ENCODE peak calls at places on chromosomes 13 and 19, in seven cellular contexts. One of them, this sample, is unnamed. For H3K4me1 and H3K27me3, the result is how much of the 10 kb centered on the place peaks cover.

GRCh38 chr19:13959962-13960862 is 7.9 kb downstream of the DCAF15 start:
- DNase-seq in fibroblast of lung: no peak
- DNase-seq in cardiac muscle cell: no peak
- DNase-seq in thoracic aorta: no peak
- DNase-seq in CD4-positive, alpha-beta memory T cell: no peak
- DNase-seq in GM23248: peak
- DNase-seq in ovary: no peak
- DNase-seq in this sample: peak

GRCh38 chr19:13902993-13903555 is 2.8 kb downstream of the BRME1 start:
- DNase-seq in fibroblast of lung: no peak
- DNase-seq in cardiac muscle cell: peak
- DNase-seq in thoracic aorta: no peak
- DNase-seq in CD4-positive, alpha-beta memory T cell: no peak
- DNase-seq in GM23248: peak
- DNase-seq in ovary: no peak
- DNase-seq in this sample: no peak

GRCh38 chr13:98144501-98145350 is 1.8 kb downstream of the FARP1 start:
- DNase-seq in fibroblast of lung: peak
- DNase-seq in cardiac muscle cell: peak
- DNase-seq in thoracic aorta: no peak
- DNase-seq in CD4-positive, alpha-beta memory T cell: no peak
- DNase-seq in GM23248: peak
- DNase-seq in ovary: no peak
- DNase-seq in this sample: no peak

GRCh38 chr13:43258771-43259170 is 235.4 kb downstream of the DNAJC15 start:
- DNase-seq in fibroblast of lung: no peak
- DNase-seq in cardiac muscle cell: no peak
- DNase-seq in thoracic aorta: no peak
- DNase-seq in CD4-positive, alpha-beta memory T cell: no peak
- DNase-seq in GM23248: peak
- DNase-seq in ovary: no peak
- DNase-seq in this sample: no peak

GRCh38 chr13:44317752-44318550 is 55.7 kb upstream of the SERP2 start:
- DNase-seq in fibroblast of lung: peak
- DNase-seq in cardiac muscle cell: no peak
- DNase-seq in thoracic aorta: no peak
- DNase-seq in CD4-positive, alpha-beta memory T cell: no peak
- DNase-seq in GM23248: peak
- DNase-seq in ovary: no peak
- DNase-seq in this sample: no peak

GRCh38 chr19:10687518-10688288 is 13.5 kb upstream of the QTRT1 start:
- DNase-seq in fibroblast of lung: no peak
- DNase-seq in cardiac muscle cell: no peak
- DNase-seq in thoracic aorta: no peak
- DNase-seq in CD4-positive, alpha-beta memory T cell: no peak
- DNase-seq in GM23248: no peak
- DNase-seq in ovary: no peak
- DNase-seq in this sample: no peak

GRCh38 chr13:111516712-111517640 is 196.5 kb downstream of the TEX29 start:
- DNase-seq in fibroblast of lung: no peak
- DNase-seq in cardiac muscle cell: no peak
- DNase-seq in thoracic aorta: no peak
- DNase-seq in CD4-positive, alpha-beta memory T cell: no peak
- DNase-seq in GM23248: no peak
- DNase-seq in ovary: no peak
- DNase-seq in this sample: no peak

GRCh38 chr19:3644351-3645066 is 17.9 kb upstream of the CACTIN start:
- DNase-seq in fibroblast of lung: peak
- DNase-seq in cardiac muscle cell: peak
- DNase-seq in thoracic aorta: no peak
- DNase-seq in CD4-positive, alpha-beta memory T cell: no peak
- DNase-seq in GM23248: peak
- DNase-seq in ovary: no peak
- DNase-seq in this sample: no peak

GRCh38 chr13:113562866-113563265 is 21.7 kb upstream of the TFDP1 start:
- DNase-seq in fibroblast of lung: no peak
- DNase-seq in cardiac muscle cell: no peak
- DNase-seq in thoracic aorta: no peak
- DNase-seq in CD4-positive, alpha-beta memory T cell: no peak
- DNase-seq in GM23248: no peak
- DNase-seq in ovary: no peak
- DNase-seq in this sample: no peak

GRCh38 chr19:45400192-45400591 is 4.7 kb downstream of the PPP1R13L start:
- DNase-seq in fibroblast of lung: no peak
- DNase-seq in cardiac muscle cell: no peak
- DNase-seq in thoracic aorta: no peak
- DNase-seq in CD4-positive, alpha-beta memory T cell: no peak
- DNase-seq in GM23248: no peak
- DNase-seq in ovary: no peak
- DNase-seq in this sample: no peak

DNA sequence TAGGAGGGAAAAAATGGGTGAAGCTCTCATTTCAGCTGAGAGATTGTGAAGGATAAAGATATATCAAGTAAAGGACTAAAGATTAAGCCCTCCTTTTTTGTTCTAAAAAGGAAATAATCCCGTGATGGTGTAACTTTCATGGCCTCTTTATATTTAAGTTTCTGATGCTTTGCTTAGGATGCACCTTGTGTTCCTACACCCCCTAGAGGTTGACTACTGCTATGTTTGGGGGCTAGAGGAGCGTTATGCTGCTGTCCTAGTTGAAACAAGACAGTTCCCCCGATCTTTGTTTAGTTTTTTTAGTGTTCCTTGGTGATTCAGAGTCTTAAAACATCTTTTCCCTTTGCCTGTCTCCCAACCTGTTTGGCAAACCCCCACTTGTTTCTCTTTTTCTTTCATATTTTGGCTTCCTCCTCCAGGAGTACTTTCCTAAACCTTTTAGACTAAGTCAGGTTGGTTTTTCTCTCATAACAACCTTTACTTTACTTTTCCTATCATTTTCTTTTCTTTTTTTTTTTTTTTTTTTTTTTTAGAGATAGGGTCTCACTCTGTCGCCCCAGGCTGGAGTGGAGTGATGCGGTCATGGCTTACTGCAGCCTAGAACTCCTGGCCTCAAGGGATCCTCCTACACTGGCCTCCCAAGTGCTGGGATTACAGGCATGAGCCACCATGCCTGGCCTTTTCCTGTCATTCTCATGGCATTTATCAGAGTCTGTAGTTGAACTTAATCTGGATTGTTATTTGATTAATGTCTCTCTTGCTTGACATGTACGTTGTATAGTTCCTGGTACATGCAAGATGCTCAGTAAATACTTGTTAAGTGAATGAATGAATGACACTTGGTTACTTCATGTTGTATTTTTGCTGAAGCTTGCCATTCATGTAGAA is 2.8 kb downstream of the UBA2 start:
- DNase-seq in fibroblast of lung: peak
- DNase-seq in cardiac muscle cell: peak
- DNase-seq in thoracic aorta: no peak
- DNase-seq in CD4-positive, alpha-beta memory T cell: peak
- DNase-seq in GM23248: peak
- DNase-seq in ovary: no peak
- DNase-seq in this sample: peak
- H3K27ac ChIP-seq in fibroblast of lung: peak
- H3K27ac ChIP-seq in cardiac muscle cell: no peak
- H3K27ac ChIP-seq in thoracic aorta: peak
- H3K27ac ChIP-seq in CD4-positive, alpha-beta memory T cell: no peak
- H3K27ac ChIP-seq in GM23248: peak
- H3K27ac ChIP-seq in ovary: no peak
- H3K27ac ChIP-seq in this sample: no peak

GRCh38 chr19:18470153-18470552 is 32.2 kb upstream of the ISYNA1 start:
- DNase-seq in fibroblast of lung: no peak
- DNase-seq in cardiac muscle cell: no peak
- DNase-seq in thoracic aorta: no peak
- DNase-seq in CD4-positive, alpha-beta memory T cell: no peak
- DNase-seq in GM23248: peak
- DNase-seq in ovary: peak
- DNase-seq in this sample: no peak

GRCh38 chr19:18468930-18469244 is 31.0 kb upstream of the ISYNA1 start:
- DNase-seq in fibroblast of lung: no peak
- DNase-seq in cardiac muscle cell: no peak
- DNase-seq in thoracic aorta: no peak
- DNase-seq in CD4-positive, alpha-beta memory T cell: no peak
- DNase-seq in GM23248: no peak
- DNase-seq in ovary: no peak
- DNase-seq in this sample: no peak

GRCh38 chr19:18469245-18470107 is 31.5 kb upstream of the ISYNA1 start:
- DNase-seq in fibroblast of lung: peak
- DNase-seq in cardiac muscle cell: peak
- DNase-seq in thoracic aorta: no peak
- DNase-seq in CD4-positive, alpha-beta memory T cell: peak
- DNase-seq in GM23248: peak
- DNase-seq in ovary: peak
- DNase-seq in this sample: peak

GRCh38 chr19:18467978-18468377 is 30.0 kb upstream of the ISYNA1 start:
- DNase-seq in fibroblast of lung: no peak
- DNase-seq in cardiac muscle cell: no peak
- DNase-seq in thoracic aorta: no peak
- DNase-seq in CD4-positive, alpha-beta memory T cell: no peak
- DNase-seq in GM23248: no peak
- DNase-seq in ovary: no peak
- DNase-seq in this sample: no peak

DNA sequence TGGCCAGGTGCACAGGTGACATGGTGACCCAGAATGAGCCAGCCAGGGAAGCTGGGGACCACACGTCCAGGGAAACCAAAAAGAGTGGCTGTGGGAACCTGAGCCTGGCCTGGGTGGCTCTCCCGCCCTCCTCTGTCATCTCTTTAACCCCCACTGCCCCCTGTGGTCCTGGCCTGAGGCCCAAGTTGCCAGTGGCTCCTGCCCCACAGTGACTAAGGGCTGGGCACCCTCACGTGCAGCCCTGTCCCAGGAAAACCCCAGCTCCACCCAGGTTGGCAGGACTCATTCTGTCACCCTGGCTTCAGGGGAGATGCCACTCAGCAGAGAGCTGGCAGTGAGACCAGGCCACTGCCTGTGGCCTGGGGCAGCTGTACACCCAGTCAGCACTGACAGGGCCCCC is 30.6 kb upstream of the ISYNA1 start:
- DNase-seq in fibroblast of lung: no peak
- DNase-seq in cardiac muscle cell: no peak
- DNase-seq in thoracic aorta: no peak
- DNase-seq in CD4-positive, alpha-beta memory T cell: no peak
- DNase-seq in GM23248: peak
- DNase-seq in ovary: no peak
- DNase-seq in this sample: no peak
- H3K4me1 ChIP-seq in fibroblast of lung: under half
- H3K4me1 ChIP-seq in cardiac muscle cell: under half
- H3K4me1 ChIP-seq in thoracic aorta: under half
- H3K4me1 ChIP-seq in CD4-positive, alpha-beta memory T cell: under half
- H3K4me1 ChIP-seq in GM23248: under half
- H3K4me1 ChIP-seq in ovary: under half
- H3K4me1 ChIP-seq in this sample: under half

DNA sequence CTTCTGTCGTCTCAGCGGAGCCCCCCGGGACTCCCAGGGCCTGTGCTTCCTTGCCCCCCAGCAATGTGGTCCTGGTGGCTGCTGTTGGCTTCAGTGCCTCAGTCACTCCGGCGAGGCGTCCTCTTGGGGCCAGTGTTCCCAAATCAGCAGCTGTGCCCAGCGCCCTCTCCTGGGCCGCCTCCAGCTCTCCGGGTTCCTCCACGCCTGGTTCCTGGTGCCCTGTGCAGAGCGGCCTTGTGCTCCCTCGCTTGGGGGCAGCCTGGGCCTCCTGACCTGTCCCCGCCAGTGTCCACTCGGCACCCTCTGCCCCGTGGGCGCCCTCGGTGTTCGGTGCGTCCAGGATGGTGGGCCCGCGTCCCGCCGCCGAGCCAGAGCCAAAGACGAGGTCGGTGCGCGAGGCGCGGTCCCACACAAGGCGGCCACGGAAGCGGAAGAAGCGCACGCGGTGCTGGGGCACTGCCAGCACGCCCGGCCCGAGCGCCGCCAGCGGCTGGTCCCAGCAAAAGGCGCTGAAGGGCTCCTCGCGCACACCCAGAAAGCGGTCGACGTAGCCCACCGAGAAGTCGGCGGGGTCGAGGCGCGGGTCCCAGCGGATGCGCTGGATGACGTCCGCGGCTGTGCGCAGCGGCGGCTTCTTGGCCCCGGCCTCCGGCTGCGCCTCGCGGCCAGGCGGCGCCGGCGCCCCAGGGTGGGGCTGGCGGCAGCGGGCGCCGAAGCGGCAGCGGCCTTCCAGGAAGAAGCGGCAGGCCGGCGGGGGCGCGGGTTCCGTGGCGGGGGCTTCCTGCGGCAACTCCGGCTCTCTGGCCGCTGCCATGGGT is 656 bp downstream of the LENG9 start:
- DNase-seq in fibroblast of lung: peak
- DNase-seq in cardiac muscle cell: peak
- DNase-seq in thoracic aorta: no peak
- DNase-seq in CD4-positive, alpha-beta memory T cell: peak
- DNase-seq in GM23248: peak
- DNase-seq in ovary: peak
- DNase-seq in this sample: peak
- H3K27me3 ChIP-seq in fibroblast of lung: under half
- H3K27me3 ChIP-seq in cardiac muscle cell: under half
- H3K27me3 ChIP-seq in thoracic aorta: under half
- H3K27me3 ChIP-seq in CD4-positive, alpha-beta memory T cell: under half
- H3K27me3 ChIP-seq in GM23248: under half
- H3K27me3 ChIP-seq in ovary: under half
- H3K27me3 ChIP-seq in this sample: under half

GRCh38 chr19:48509467-48510194 is 2.0 kb downstream of the LMTK3 start:
- DNase-seq in fibroblast of lung: no peak
- DNase-seq in cardiac muscle cell: no peak
- DNase-seq in thoracic aorta: no peak
- DNase-seq in CD4-positive, alpha-beta memory T cell: no peak
- DNase-seq in GM23248: no peak
- DNase-seq in ovary: peak
- DNase-seq in this sample: no peak

GRCh38 chr19:48506138-48506733 is 5.4 kb downstream of the LMTK3 start:
- DNase-seq in fibroblast of lung: peak
- DNase-seq in cardiac muscle cell: peak
- DNase-seq in thoracic aorta: no peak
- DNase-seq in CD4-positive, alpha-beta memory T cell: peak
- DNase-seq in GM23248: peak
- DNase-seq in ovary: no peak
- DNase-seq in this sample: no peak

GRCh38 chr19:48508729-48509310 is 2.8 kb downstream of the LMTK3 start:
- DNase-seq in fibroblast of lung: no peak
- DNase-seq in cardiac muscle cell: no peak
- DNase-seq in thoracic aorta: no peak
- DNase-seq in CD4-positive, alpha-beta memory T cell: no peak
- DNase-seq in GM23248: no peak
- DNase-seq in ovary: no peak
- DNase-seq in this sample: no peak

GRCh38 chr19:48510421-48511268 is 990 bp downstream of the LMTK3 start:
- DNase-seq in fibroblast of lung: peak
- DNase-seq in cardiac muscle cell: peak
- DNase-seq in thoracic aorta: no peak
- DNase-seq in CD4-positive, alpha-beta memory T cell: peak
- DNase-seq in GM23248: peak
- DNase-seq in ovary: peak
- DNase-seq in this sample: peak

DNA sequence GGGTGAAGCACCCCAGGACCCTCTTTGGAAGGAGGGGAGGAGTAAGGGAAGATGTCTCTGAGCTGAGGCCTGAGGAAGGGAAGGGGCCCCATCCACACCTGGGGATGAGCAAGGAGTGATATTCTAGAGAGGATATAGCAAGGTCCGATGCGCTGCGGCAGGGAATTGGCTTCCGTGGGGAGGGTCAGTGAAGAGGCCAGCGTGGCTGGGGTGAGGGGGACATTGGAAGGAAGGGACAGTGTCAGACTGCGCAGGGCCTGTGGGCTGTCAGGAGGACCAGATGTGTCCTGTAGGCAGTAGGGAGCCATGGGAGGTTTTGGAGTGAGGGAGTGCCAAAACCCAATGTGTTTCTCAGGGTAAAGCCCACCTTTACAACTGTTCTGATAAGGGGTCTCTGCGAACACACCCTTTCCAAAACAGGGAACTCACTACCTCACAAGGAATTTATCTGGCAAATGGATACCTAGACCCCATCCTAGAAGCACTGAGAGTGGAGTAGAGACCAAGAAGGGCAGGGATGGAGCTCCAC is 3.7 kb downstream of the LMTK3 start:
- DNase-seq in fibroblast of lung: no peak
- DNase-seq in cardiac muscle cell: no peak
- DNase-seq in thoracic aorta: no peak
- DNase-seq in CD4-positive, alpha-beta memory T cell: no peak
- DNase-seq in GM23248: no peak
- DNase-seq in ovary: no peak
- DNase-seq in this sample: no peak
- H3K27ac ChIP-seq in fibroblast of lung: no peak
- H3K27ac ChIP-seq in cardiac muscle cell: no peak
- H3K27ac ChIP-seq in thoracic aorta: no peak
- H3K27ac ChIP-seq in CD4-positive, alpha-beta memory T cell: no peak
- H3K27ac ChIP-seq in GM23248: no peak
- H3K27ac ChIP-seq in ovary: no peak
- H3K27ac ChIP-seq in this sample: no peak

This sample was measured in CD8-positive, alpha-beta memory T cell.